ENCODE peak calls at places on chromosomes 5 and 9, in nine cellular contexts. A is hypothalamus; T is GOT3; J is activated CD8-positive, alpha-beta memory T cell treated with anti-CD3 and anti-CD28 coated beads for 24 hours; E is mucosa of gallbladder; N is adrenal gland; P is GM23248; H is NCI-H345; M is dorsolateral prefrontal cortex. L is an unnamed sample.

GRCh38 chr9:87713278-87713989 is 12.5 kb upstream of the CTSL start:
- DNase-seq in E (peak), A (peak), J (no peak), T (peak), H (no peak), N (peak), M (no peak), P (peak), L (no peak)

GRCh38 chr5:108687599-108688220 is 60.0 kb upstream of the FER start:
- DNase-seq in N (no peak), A (no peak), M (no peak), T (no peak), E (no peak), H (no peak), P (peak), J (no peak), L (no peak)

GRCh38 chr9:91187965-91188344 is 173.8 kb downstream of the AUH start:
- DNase-seq in T (no peak), E (no peak), J (peak), H (no peak), M (no peak), A (no peak), P (peak), N (no peak), L (no peak)

GRCh38 chr5:36357391-36357790 is 55.7 kb upstream of the RANBP3L start:
- DNase-seq in T (no peak), N (no peak), M (no peak), E (no peak), A (no peak), H (no peak), J (no peak), P (peak), L (no peak)

GRCh38 chr9:88535226-88535931 is 401 bp downstream of the NXNL2 start:
- DNase-seq in T (no peak), J (no peak), P (no peak), H (no peak), E (no peak), M (no peak), N (no peak), A (no peak), L (no peak)

GRCh38 chr5:53991942-53992341 is 318.4 kb downstream of the ARL15 start:
- DNase-seq in T (no peak), E (no peak), P (peak), J (no peak), H (peak), A (no peak), M (no peak), N (no peak), L (no peak)

GRCh38 chr5:74322944-74323343 is 317.6 kb downstream of the ENC1 start:
- DNase-seq in M (no peak), T (no peak), J (no peak), A (no peak), E (no peak), H (no peak), N (no peak), P (no peak), L (no peak)

GRCh38 chr9:9091387-9091786 is 1291.8 kb upstream of the DMAC1 start:
- DNase-seq in T (no peak), M (no peak), E (no peak), P (no peak), J (no peak), A (no peak), H (no peak), N (no peak), L (no peak)

GRCh38 chr5:138946241-138946623 is 71.1 kb upstream of the LRRTM2 start:
- DNase-seq in T (no peak), M (peak), P (no peak), H (no peak), N (no peak), E (no peak), J (no peak), A (peak), L (no peak)

GRCh38 chr5:178341091-178341960 is 108.7 kb upstream of the PHYKPL start:
- DNase-seq in H (no peak), P (no peak), J (no peak), A (no peak), N (no peak), E (no peak), T (no peak), M (no peak), L (no peak)

GRCh38 chr5:131773805-131774204 is 23.0 kb downstream of the FNIP1 start:
- DNase-seq in T (no peak), E (no peak), J (no peak), M (no peak), H (no peak), N (no peak), P (no peak), A (no peak), L (no peak)

GRCh38 chr9:5178126-5178805 is 7.2 kb downstream of the INSL6 start:
- DNase-seq in J (no peak), M (no peak), N (no peak), A (no peak), P (no peak), E (no peak), T (no peak), H (no peak), L (no peak)

GRCh38 chr5:15501057-15501791 is 1.2 kb downstream of the FBXL7 start:
- DNase-seq in P (peak), N (peak), M (no peak), H (no peak), T (no peak), J (no peak), E (peak), A (peak), L (no peak)

GRCh38 chr9:91714020-91714721 is 235.9 kb downstream of the ROR2 start:
- DNase-seq in J (no peak), M (no peak), N (peak), H (no peak), E (peak), P (peak), A (peak), T (no peak), L (peak)

GRCh38 chr5:57386958-57387357 is 95.7 kb downstream of the ACTBL2 start:
- DNase-seq in J (no peak), M (no peak), N (no peak), H (no peak), T (no peak), E (no peak), A (no peak), P (peak), L (no peak)

GRCh38 chr5:35853652-35854051 is 3.0 kb upstream of the IL7R start:
- DNase-seq in J (peak), E (no peak), M (no peak), H (no peak), N (peak), P (no peak), T (no peak), A (no peak), L (no peak)

GRCh38 chr5:35634326-35634725 is 16.7 kb downstream of the SPEF2 start:
- DNase-seq in M (no peak), H (no peak), J (no peak), A (no peak), T (no peak), N (no peak), E (no peak), P (no peak), L (no peak)

GRCh38 chr5:1882337-1883119 is at the start of gene IRX4:
- DNase-seq in N (no peak), P (peak), T (no peak), A (no peak), M (no peak), E (no peak), H (no peak), J (no peak), L (no peak)

GRCh38 chr5:53008751-53009150 is 19.6 kb downstream of the ITGA2 start:
- DNase-seq in H (no peak), A (no peak), J (no peak), T (no peak), N (no peak), P (peak), M (no peak), E (no peak), L (no peak)

GRCh38 chr9:21252727-21253547 is 13.1 kb upstream of the IFNA14 start:
- DNase-seq in A (no peak), J (no peak), N (no peak), P (peak), H (peak), M (no peak), T (no peak), E (no peak), L (no peak)